ENCODE peak calls at places on chromosomes 2 and 18, in seven cellular contexts. One of them, this sample, is unnamed.

GRCh38 chr18:76572517-76573247 is 77.6 kb upstream of the ZNF516 start:
- DNase-seq in AG08396: no peak
- DNase-seq in T-helper 17 cell: no peak
- DNase-seq in choroid plexus epithelial cell: peak
- DNase-seq in A172: no peak
- DNase-seq in Kasumi-1: no peak
- DNase-seq in smooth muscle cell of the brain vasculature: no peak
- DNase-seq in this sample: no peak

GRCh38 chr18:22488554-22488953 is 70.8 kb upstream of the CTAGE1 start:
- DNase-seq in AG08396: no peak
- DNase-seq in T-helper 17 cell: no peak
- DNase-seq in choroid plexus epithelial cell: no peak
- DNase-seq in A172: no peak
- DNase-seq in Kasumi-1: no peak
- DNase-seq in smooth muscle cell of the brain vasculature: no peak
- DNase-seq in this sample: no peak

GRCh38 chr2:219737270-219737691 is 109.9 kb downstream of the SLC4A3 start:
- DNase-seq in AG08396: peak
- DNase-seq in T-helper 17 cell: no peak
- DNase-seq in choroid plexus epithelial cell: peak
- DNase-seq in A172: peak
- DNase-seq in Kasumi-1: peak
- DNase-seq in smooth muscle cell of the brain vasculature: no peak
- DNase-seq in this sample: no peak

GRCh38 chr2:98016908-98017700 is 21.4 kb upstream of the TMEM131 start:
- DNase-seq in AG08396: no peak
- DNase-seq in T-helper 17 cell: no peak
- DNase-seq in choroid plexus epithelial cell: no peak
- DNase-seq in A172: no peak
- DNase-seq in Kasumi-1: no peak
- DNase-seq in smooth muscle cell of the brain vasculature: no peak
- DNase-seq in this sample: no peak

GRCh38 chr2:95305341-95306058 is 8.4 kb downstream of the KCNIP3 start:
- DNase-seq in AG08396: no peak
- DNase-seq in T-helper 17 cell: no peak
- DNase-seq in choroid plexus epithelial cell: no peak
- DNase-seq in A172: no peak
- DNase-seq in Kasumi-1: no peak
- DNase-seq in smooth muscle cell of the brain vasculature: no peak
- DNase-seq in this sample: no peak

GRCh38 chr2:73089270-73090030 is 17.9 kb upstream of the SFXN5 start:
- DNase-seq in AG08396: peak
- DNase-seq in T-helper 17 cell: no peak
- DNase-seq in choroid plexus epithelial cell: peak
- DNase-seq in A172: peak
- DNase-seq in Kasumi-1: no peak
- DNase-seq in smooth muscle cell of the brain vasculature: peak
- DNase-seq in this sample: no peak

GRCh38 chr2:55581435-55581834 is 36.0 kb downstream of the PPP4R3B start:
- DNase-seq in AG08396: no peak
- DNase-seq in T-helper 17 cell: no peak
- DNase-seq in choroid plexus epithelial cell: peak
- DNase-seq in A172: no peak
- DNase-seq in Kasumi-1: peak
- DNase-seq in smooth muscle cell of the brain vasculature: no peak
- DNase-seq in this sample: no peak

GRCh38 chr2:36568533-36569246 is 29.3 kb downstream of the FEZ2 start:
- DNase-seq in AG08396: peak
- DNase-seq in T-helper 17 cell: no peak
- DNase-seq in choroid plexus epithelial cell: peak
- DNase-seq in A172: peak
- DNase-seq in Kasumi-1: no peak
- DNase-seq in smooth muscle cell of the brain vasculature: peak
- DNase-seq in this sample: no peak

GRCh38 chr2:72788756-72789155 is 37.1 kb downstream of the EXOC6B start:
- DNase-seq in AG08396: peak
- DNase-seq in T-helper 17 cell: no peak
- DNase-seq in choroid plexus epithelial cell: peak
- DNase-seq in A172: peak
- DNase-seq in Kasumi-1: no peak
- DNase-seq in smooth muscle cell of the brain vasculature: no peak
- DNase-seq in this sample: no peak

GRCh38 chr2:129296401-129297343 is 682.8 kb upstream of the RAB6C start:
- DNase-seq in AG08396: no peak
- DNase-seq in T-helper 17 cell: no peak
- DNase-seq in choroid plexus epithelial cell: no peak
- DNase-seq in A172: no peak
- DNase-seq in Kasumi-1: no peak
- DNase-seq in smooth muscle cell of the brain vasculature: no peak
- DNase-seq in this sample: no peak

GRCh38 chr2:199861116-199861774 is 10.3 kb upstream of the FTCDNL1 start:
- DNase-seq in AG08396: peak
- DNase-seq in T-helper 17 cell: no peak
- DNase-seq in choroid plexus epithelial cell: peak
- DNase-seq in A172: peak
- DNase-seq in Kasumi-1: peak
- DNase-seq in smooth muscle cell of the brain vasculature: peak
- DNase-seq in this sample: no peak

GRCh38 chr2:19425419-19425818 is 67.0 kb upstream of the OSR1 start:
- DNase-seq in AG08396: no peak
- DNase-seq in T-helper 17 cell: no peak
- DNase-seq in choroid plexus epithelial cell: peak
- DNase-seq in A172: no peak
- DNase-seq in Kasumi-1: no peak
- DNase-seq in smooth muscle cell of the brain vasculature: peak
- DNase-seq in this sample: no peak

GRCh38 chr2:111706481-111707001 is 177.5 kb downstream of the ANAPC1 start:
- DNase-seq in AG08396: no peak
- DNase-seq in T-helper 17 cell: no peak
- DNase-seq in choroid plexus epithelial cell: no peak
- DNase-seq in A172: no peak
- DNase-seq in Kasumi-1: no peak
- DNase-seq in smooth muscle cell of the brain vasculature: no peak
- DNase-seq in this sample: no peak

GRCh38 chr2:225600444-225600843 is 200.9 kb downstream of the NYAP2 start:
- DNase-seq in AG08396: no peak
- DNase-seq in T-helper 17 cell: no peak
- DNase-seq in choroid plexus epithelial cell: peak
- DNase-seq in A172: no peak
- DNase-seq in Kasumi-1: no peak
- DNase-seq in smooth muscle cell of the brain vasculature: no peak
- DNase-seq in this sample: no peak

GRCh38 chr18:72772916-72773315 is 94.9 kb downstream of the NETO1 start:
- DNase-seq in AG08396: no peak
- DNase-seq in T-helper 17 cell: no peak
- DNase-seq in choroid plexus epithelial cell: no peak
- DNase-seq in A172: no peak
- DNase-seq in Kasumi-1: no peak
- DNase-seq in smooth muscle cell of the brain vasculature: no peak
- DNase-seq in this sample: no peak

GRCh38 chr2:101277111-101277510 is 24.4 kb downstream of the CNOT11 start:
- DNase-seq in AG08396: no peak
- DNase-seq in T-helper 17 cell: no peak
- DNase-seq in choroid plexus epithelial cell: peak
- DNase-seq in A172: no peak
- DNase-seq in Kasumi-1: no peak
- DNase-seq in smooth muscle cell of the brain vasculature: no peak
- DNase-seq in this sample: no peak

GRCh38 chr2:68251855-68252406 is 401 bp downstream of the PPP3R1 start:
- DNase-seq in AG08396: peak
- DNase-seq in T-helper 17 cell: peak
- DNase-seq in choroid plexus epithelial cell: no peak
- DNase-seq in A172: no peak
- DNase-seq in Kasumi-1: no peak
- DNase-seq in smooth muscle cell of the brain vasculature: no peak
- DNase-seq in this sample: no peak

GRCh38 chr2:146457221-146457620 is 1387.6 kb upstream of the ACVR2A start:
- DNase-seq in AG08396: no peak
- DNase-seq in T-helper 17 cell: no peak
- DNase-seq in choroid plexus epithelial cell: no peak
- DNase-seq in A172: no peak
- DNase-seq in Kasumi-1: no peak
- DNase-seq in smooth muscle cell of the brain vasculature: no peak
- DNase-seq in this sample: no peak

GRCh38 chr2:48398285-48399135 is 131.4 kb upstream of the STON1 start:
- DNase-seq in AG08396: no peak
- DNase-seq in T-helper 17 cell: no peak
- DNase-seq in choroid plexus epithelial cell: peak
- DNase-seq in A172: peak
- DNase-seq in Kasumi-1: no peak
- DNase-seq in smooth muscle cell of the brain vasculature: no peak
- DNase-seq in this sample: no peak

GRCh38 chr2:218478544-218478943 is 59.6 kb downstream of the VIL1 start:
- DNase-seq in AG08396: peak
- DNase-seq in T-helper 17 cell: no peak
- DNase-seq in choroid plexus epithelial cell: no peak
- DNase-seq in A172: no peak
- DNase-seq in Kasumi-1: no peak
- DNase-seq in smooth muscle cell of the brain vasculature: no peak
- DNase-seq in this sample: no peak

GRCh38 chr2:238144262-238144661 is 5.8 kb downstream of the KLHL30 start:
- DNase-seq in AG08396: no peak
- DNase-seq in T-helper 17 cell: no peak
- DNase-seq in choroid plexus epithelial cell: no peak
- DNase-seq in A172: no peak
- DNase-seq in Kasumi-1: no peak
- DNase-seq in smooth muscle cell of the brain vasculature: no peak
- DNase-seq in this sample: no peak

GRCh38 chr2:38578832-38579231 is 23.9 kb downstream of the HNRNPLL start:
- DNase-seq in AG08396: no peak
- DNase-seq in T-helper 17 cell: no peak
- DNase-seq in choroid plexus epithelial cell: no peak
- DNase-seq in A172: no peak
- DNase-seq in Kasumi-1: no peak
- DNase-seq in smooth muscle cell of the brain vasculature: no peak
- DNase-seq in this sample: no peak

GRCh38 chr2:25279091-25279651 is 62.6 kb downstream of the DNMT3A start:
- DNase-seq in AG08396: peak
- DNase-seq in T-helper 17 cell: no peak
- DNase-seq in choroid plexus epithelial cell: no peak
- DNase-seq in A172: no peak
- DNase-seq in Kasumi-1: peak
- DNase-seq in smooth muscle cell of the brain vasculature: no peak
- DNase-seq in this sample: no peak

GRCh38 chr18:61435064-61435652 is 101.9 kb downstream of the CDH20 start:
- DNase-seq in AG08396: peak
- DNase-seq in T-helper 17 cell: no peak
- DNase-seq in choroid plexus epithelial cell: peak
- DNase-seq in A172: no peak
- DNase-seq in Kasumi-1: peak
- DNase-seq in smooth muscle cell of the brain vasculature: no peak
- DNase-seq in this sample: peak

GRCh38 chr18:9435041-9435440 is 40.3 kb upstream of the RALBP1 start:
- DNase-seq in AG08396: no peak
- DNase-seq in T-helper 17 cell: no peak
- DNase-seq in choroid plexus epithelial cell: no peak
- DNase-seq in A172: no peak
- DNase-seq in Kasumi-1: no peak
- DNase-seq in smooth muscle cell of the brain vasculature: no peak
- DNase-seq in this sample: no peak

GRCh38 chr2:70709275-70709674 is 58.7 kb downstream of the ADD2 start:
- DNase-seq in AG08396: no peak
- DNase-seq in T-helper 17 cell: no peak
- DNase-seq in choroid plexus epithelial cell: no peak
- DNase-seq in A172: peak
- DNase-seq in Kasumi-1: no peak
- DNase-seq in smooth muscle cell of the brain vasculature: no peak
- DNase-seq in this sample: no peak

GRCh38 chr18:26103579-26103978 is 13.2 kb upstream of the SS18 start:
- DNase-seq in AG08396: no peak
- DNase-seq in T-helper 17 cell: no peak
- DNase-seq in choroid plexus epithelial cell: peak
- DNase-seq in A172: no peak
- DNase-seq in Kasumi-1: no peak
- DNase-seq in smooth muscle cell of the brain vasculature: no peak
- DNase-seq in this sample: no peak